ENCODE peak calls at places on chromosomes 11 and 22, in ten cellular contexts. One of them, this sample, is unnamed.
A peak's percentile ranks its signal among the peaks of the same experiment; 100 is the strongest.

GRCh38 chr22:39574779-39575551 is 4.4 kb downstream of the CACNA1I start:
- DNase-seq in M059J: peak; percentile 87
- DNase-seq in testis: no peak
- DNase-seq in cardiac fibroblast: peak; percentile 88
- DNase-seq in activated T-helper 1 cell treated with Interleukin-2 at 50 U/mL for 16 hours: no peak
- DNase-seq in AG04450: peak; percentile 57
- DNase-seq in GM04504: peak; percentile 53
- DNase-seq in SIG-M5: no peak
- DNase-seq in body of pancreas: no peak
- DNase-seq in brain microvascular endothelial cell: peak; percentile 88
- DNase-seq in this sample: peak; percentile 97

GRCh38 chr11:69840371-69841169 is 21.4 kb upstream of the FGF3 start:
- DNase-seq in body of pancreas: peak; percentile 39
- DNase-seq in testis: no peak
- DNase-seq in M059J: peak; percentile 80
- DNase-seq in GM04504: no peak
- DNase-seq in cardiac fibroblast: no peak
- DNase-seq in brain microvascular endothelial cell: no peak
- DNase-seq in AG04450: no peak
- DNase-seq in SIG-M5: no peak
- DNase-seq in activated T-helper 1 cell treated with Interleukin-2 at 50 U/mL for 16 hours: no peak
- DNase-seq in this sample: no peak

GRCh38 chr22:35894937-35895708 is 133.5 kb downstream of the RBFOX2 start:
- DNase-seq in testis: peak; percentile 74
- DNase-seq in body of pancreas: no peak
- DNase-seq in SIG-M5: no peak
- DNase-seq in brain microvascular endothelial cell: peak; percentile 42
- DNase-seq in AG04450: peak; percentile 29
- DNase-seq in GM04504: peak; percentile 75
- DNase-seq in M059J: peak; percentile 76
- DNase-seq in cardiac fibroblast: peak; percentile 84
- DNase-seq in activated T-helper 1 cell treated with Interleukin-2 at 50 U/mL for 16 hours: no peak
- DNase-seq in this sample: peak; percentile 59

GRCh38 chr11:115500547-115501503 is 3.4 kb downstream of the CADM1 start:
- DNase-seq in testis: no peak
- DNase-seq in body of pancreas: no peak
- DNase-seq in AG04450: no peak
- DNase-seq in cardiac fibroblast: no peak
- DNase-seq in activated T-helper 1 cell treated with Interleukin-2 at 50 U/mL for 16 hours: no peak
- DNase-seq in SIG-M5: no peak
- DNase-seq in brain microvascular endothelial cell: no peak
- DNase-seq in M059J: no peak
- DNase-seq in GM04504: no peak
- DNase-seq in this sample: no peak

GRCh38 chr22:34812631-34813030 is 253.3 kb upstream of the ISX start:
- DNase-seq in SIG-M5: no peak
- DNase-seq in M059J: peak; percentile 91
- DNase-seq in cardiac fibroblast: no peak
- DNase-seq in testis: no peak
- DNase-seq in brain microvascular endothelial cell: no peak
- DNase-seq in body of pancreas: no peak
- DNase-seq in activated T-helper 1 cell treated with Interleukin-2 at 50 U/mL for 16 hours: no peak
- DNase-seq in AG04450: no peak
- DNase-seq in GM04504: no peak
- DNase-seq in this sample: no peak

GRCh38 chr11:62461740-62462522 is 43.1 kb downstream of the SCGB1A1 start:
- DNase-seq in activated T-helper 1 cell treated with Interleukin-2 at 50 U/mL for 16 hours: no peak
- DNase-seq in cardiac fibroblast: peak; percentile 31
- DNase-seq in SIG-M5: no peak
- DNase-seq in body of pancreas: no peak
- DNase-seq in GM04504: peak; percentile 70
- DNase-seq in AG04450: no peak
- DNase-seq in brain microvascular endothelial cell: no peak
- DNase-seq in M059J: peak; percentile 86
- DNase-seq in testis: peak; percentile 31
- DNase-seq in this sample: no peak

GRCh38 chr11:12182650-12183511 is 72.5 kb downstream of the MICAL2 start:
- DNase-seq in AG04450: peak; percentile 94
- DNase-seq in GM04504: peak; percentile 97
- DNase-seq in M059J: peak; percentile 99
- DNase-seq in body of pancreas: no peak
- DNase-seq in testis: peak; percentile 71
- DNase-seq in SIG-M5: no peak
- DNase-seq in brain microvascular endothelial cell: peak; percentile 97
- DNase-seq in activated T-helper 1 cell treated with Interleukin-2 at 50 U/mL for 16 hours: no peak
- DNase-seq in cardiac fibroblast: peak; percentile 99
- DNase-seq in this sample: no peak

GRCh38 chr11:20611892-20612291 is 12.5 kb downstream of the SLC6A5 start:
- DNase-seq in testis: no peak
- DNase-seq in body of pancreas: no peak
- DNase-seq in brain microvascular endothelial cell: no peak
- DNase-seq in M059J: no peak
- DNase-seq in AG04450: no peak
- DNase-seq in SIG-M5: no peak
- DNase-seq in cardiac fibroblast: peak; percentile 76
- DNase-seq in activated T-helper 1 cell treated with Interleukin-2 at 50 U/mL for 16 hours: no peak
- DNase-seq in GM04504: no peak
- DNase-seq in this sample: no peak

GRCh38 chr11:12280838-12281565 is 96.4 kb upstream of the PARVA start:
- DNase-seq in activated T-helper 1 cell treated with Interleukin-2 at 50 U/mL for 16 hours: no peak
- DNase-seq in AG04450: no peak
- DNase-seq in cardiac fibroblast: peak; percentile 53
- DNase-seq in testis: peak; percentile 8
- DNase-seq in SIG-M5: no peak
- DNase-seq in GM04504: no peak
- DNase-seq in brain microvascular endothelial cell: peak; percentile 58
- DNase-seq in M059J: no peak
- DNase-seq in body of pancreas: no peak
- DNase-seq in this sample: no peak

GRCh38 chr11:62880231-62880802 is 379 bp upstream of the SLC3A2 start:
- DNase-seq in brain microvascular endothelial cell: peak; percentile 69
- DNase-seq in AG04450: peak; percentile 56
- DNase-seq in M059J: peak; percentile 80
- DNase-seq in body of pancreas: no peak
- DNase-seq in cardiac fibroblast: peak; percentile 92
- DNase-seq in activated T-helper 1 cell treated with Interleukin-2 at 50 U/mL for 16 hours: no peak
- DNase-seq in GM04504: peak; percentile 70
- DNase-seq in SIG-M5: no peak
- DNase-seq in testis: peak; percentile 72
- DNase-seq in this sample: no peak

GRCh38 chr11:81359476-81359875 is 1374.2 kb downstream of the FAM181B start:
- DNase-seq in testis: no peak
- DNase-seq in AG04450: no peak
- DNase-seq in brain microvascular endothelial cell: peak; percentile 7
- DNase-seq in SIG-M5: no peak
- DNase-seq in body of pancreas: no peak
- DNase-seq in cardiac fibroblast: no peak
- DNase-seq in activated T-helper 1 cell treated with Interleukin-2 at 50 U/mL for 16 hours: no peak
- DNase-seq in M059J: peak; percentile 9
- DNase-seq in GM04504: no peak
- DNase-seq in this sample: no peak

GRCh38 chr11:84855846-84856245 is 771.3 kb downstream of the DLG2 start:
- DNase-seq in M059J: peak; percentile 67
- DNase-seq in activated T-helper 1 cell treated with Interleukin-2 at 50 U/mL for 16 hours: no peak
- DNase-seq in SIG-M5: no peak
- DNase-seq in testis: no peak
- DNase-seq in AG04450: peak; percentile 3
- DNase-seq in GM04504: peak; percentile 25
- DNase-seq in brain microvascular endothelial cell: peak; percentile 34
- DNase-seq in body of pancreas: no peak
- DNase-seq in cardiac fibroblast: peak; percentile 84
- DNase-seq in this sample: no peak

GRCh38 chr22:36160499-36160942 is at the start of gene APOL3:
- DNase-seq in body of pancreas: peak; percentile 39
- DNase-seq in brain microvascular endothelial cell: peak; percentile 45
- DNase-seq in SIG-M5: no peak
- DNase-seq in cardiac fibroblast: peak; percentile 70
- DNase-seq in AG04450: no peak
- DNase-seq in testis: peak; percentile 77
- DNase-seq in GM04504: no peak
- DNase-seq in M059J: peak; percentile 40
- DNase-seq in activated T-helper 1 cell treated with Interleukin-2 at 50 U/mL for 16 hours: no peak
- DNase-seq in this sample: peak; percentile 60

GRCh38 chr11:46977940-46978595 is 41.5 kb downstream of the CSTPP1 start:
- DNase-seq in body of pancreas: no peak
- DNase-seq in brain microvascular endothelial cell: peak; percentile 16
- DNase-seq in GM04504: no peak
- DNase-seq in activated T-helper 1 cell treated with Interleukin-2 at 50 U/mL for 16 hours: no peak
- DNase-seq in testis: no peak
- DNase-seq in AG04450: no peak
- DNase-seq in M059J: peak; percentile 25
- DNase-seq in SIG-M5: no peak
- DNase-seq in cardiac fibroblast: peak; percentile 28
- DNase-seq in this sample: no peak

This sample was measured in adrenal gland.